ENCODE peak calls at places on chromosomes 13 and 19, in seven cellular contexts. E, I, M, R, U, V and S are unnamed samples.

GRCh38 chr13:37491661-37492060 is 106.9 kb downstream of the POSTN start:
- DNase-seq in V (no peak), I (no peak), U (no peak), R (no peak), M (no peak), E (no peak), S (no peak)

GRCh38 chr19:58407658-58408151 is 744 bp upstream of the ZNF584 start:
- DNase-seq in M (no peak), R (no peak), V (no peak), E (no peak), U (no peak), I (no peak), S (peak)

GRCh38 chr13:110950819-110951570 is 36.1 kb upstream of the ANKRD10 start:
- DNase-seq in R (no peak), I (no peak), E (no peak), V (no peak), M (no peak), U (no peak), S (no peak)

GRCh38 chr13:24264976-24265375 is 44.4 kb upstream of the C1QTNF9 start:
- DNase-seq in R (no peak), M (peak), U (no peak), E (no peak), V (no peak), I (no peak), S (peak)

GRCh38 chr13:28850226-28850625 is 30.1 kb downstream of the MTUS2 start:
- DNase-seq in R (no peak), V (no peak), E (no peak), I (no peak), U (no peak), M (no peak), S (no peak)

GRCh38 chr19:8567522-8568172 is 9.6 kb downstream of the MYO1F start:
- DNase-seq in I (no peak), E (peak), U (no peak), M (no peak), V (peak), R (no peak), S (peak)

GRCh38 chr19:18274303-18274775 is at the start of gene IQCN:
- DNase-seq in E (no peak), M (no peak), U (peak), V (peak), I (peak), R (peak), S (no peak)

GRCh38 chr19:46634656-46635218 is 1.3 kb downstream of the GNG8 start:
- DNase-seq in R (no peak), U (no peak), E (no peak), M (no peak), V (no peak), I (no peak), S (no peak)

GRCh38 chr13:111632906-111633305 is 312.5 kb downstream of the TEX29 start:
- DNase-seq in E (no peak), M (no peak), R (no peak), V (no peak), I (no peak), U (no peak), S (no peak)

GRCh38 chr13:59176775-59177174 is 987.0 kb downstream of the DIAPH3 start:
- DNase-seq in V (no peak), M (no peak), R (no peak), I (no peak), U (no peak), E (no peak), S (no peak)

GRCh38 chr19:17415107-17415506 is 4.7 kb upstream of the MVB12A start:
- DNase-seq in R (no peak), V (no peak), U (no peak), E (no peak), I (no peak), M (no peak), S (no peak)

GRCh38 chr13:104422668-104423067 is 1356.5 kb upstream of the SLC10A2 start:
- DNase-seq in R (no peak), U (no peak), I (no peak), M (no peak), E (no peak), V (no peak), S (no peak)

GRCh38 chr19:4456843-4457653 is 546 bp downstream of the UBXN6 start:
- DNase-seq in E (no peak), I (peak), U (no peak), V (no peak), R (no peak), M (no peak), S (peak)

GRCh38 chr19:58021541-58022282 is 12.1 kb upstream of the ZSCAN1 start:
- DNase-seq in R (no peak), U (no peak), E (peak), I (no peak), V (peak), M (no peak), S (peak)

GRCh38 chr13:97322740-97323342 is 100.7 kb downstream of the MBNL2 start:
- DNase-seq in R (no peak), I (no peak), M (no peak), E (no peak), V (no peak), U (no peak), S (no peak)

GRCh38 chr13:113926951-113927660 is 46.8 kb downstream of the C13orf46 start:
- DNase-seq in R (peak), M (no peak), U (no peak), E (no peak), V (no peak), I (no peak), S (peak)

GRCh38 chr19:2492870-2493269 is 16.9 kb downstream of the GADD45B start:
- DNase-seq in M (no peak), U (no peak), V (no peak), E (no peak), R (no peak), I (no peak), S (no peak)

GRCh38 chr19:5622465-5623396 is at the start of the genes SAFB and SAFB2:
- DNase-seq in R (peak), E (peak), M (peak), I (peak), U (peak), V (peak), S (peak)

GRCh38 chr13:62687727-62688126 is 1272.1 kb upstream of the PCDH20 start:
- DNase-seq in R (no peak), I (no peak), V (no peak), U (no peak), M (no peak), E (no peak), S (no peak)

GRCh38 chr13:53298426-53298825 is 269.8 kb downstream of the OLFM4 start:
- DNase-seq in I (no peak), M (no peak), R (no peak), V (no peak), E (no peak), U (no peak), S (no peak)

GRCh38 chr19:33291623-33292534 is 10.5 kb downstream of the CEBPA start:
- DNase-seq in U (peak), V (peak), I (no peak), M (no peak), E (no peak), R (peak), S (no peak)

GRCh38 chr19:41902594-41902993 is 19.6 kb downstream of the ARHGEF1 start:
- DNase-seq in M (no peak), R (no peak), I (no peak), E (no peak), U (no peak), V (no peak), S (no peak)